ENCODE peak calls at places on chromosomes 16 and 17, in six cellular contexts. N is RWPE1, X is sigmoid colon, V is GM20000, Q is fibroblast of mammary gland, K is Calu3. I is an unnamed sample.
A peak's percentile ranks its signal among the peaks of the same experiment; 100 is the strongest.

GRCh38 chr17:29369831-29370735 is 20.1 kb upstream of the TAOK1 start:
- DNase-seq in X (peak; percentile 78), K (peak; percentile 55), N (peak; percentile 74), Q (peak; percentile 84), V (peak; percentile 68), I (no peak)

GRCh38 chr16:68074850-68075249 is 10.3 kb upstream of the NFATC3 start:
- DNase-seq in V (peak; percentile 76), Q (no peak), X (no peak), K (no peak), N (no peak), I (no peak)

GRCh38 chr17:17236295-17237025 is 508 bp downstream of the FLCN start:
- DNase-seq in Q (peak; percentile 49), X (no peak), V (no peak), K (no peak), N (peak; percentile 41), I (no peak)

GRCh38 chr17:21376835-21377690 is 906 bp downstream of the KCNJ12 start:
- DNase-seq in Q (peak; percentile 24), X (no peak), N (peak; percentile 39), V (no peak), K (peak; percentile 5), I (no peak)

GRCh38 chr17:57584050-57584551 is 161.0 kb downstream of the CCDC182 start:
- DNase-seq in Q (peak; percentile 56), K (no peak), X (no peak), V (no peak), N (no peak), I (no peak)

GRCh38 chr16:67982011-67982696 is 1.9 kb upstream of the DPEP3 start:
- DNase-seq in V (no peak), K (no peak), X (no peak), N (no peak), Q (no peak), I (no peak)

GRCh38 chr16:27677300-27677699 is 127.4 kb downstream of the KATNIP start:
- DNase-seq in X (no peak), Q (no peak), N (no peak), V (no peak), K (no peak), I (no peak)

GRCh38 chr17:74903671-74904070 is 10.2 kb upstream of the FADS6 start:
- DNase-seq in K (no peak), Q (no peak), N (no peak), X (no peak), V (no peak), I (no peak)

GRCh38 chr17:17386143-17386800 is 83.1 kb downstream of the NT5M start:
- DNase-seq in N (no peak), K (no peak), X (no peak), Q (no peak), V (no peak), I (no peak)

GRCh38 chr16:75044800-75045361 is 46.1 kb downstream of the ZNRF1 start:
- DNase-seq in N (no peak), V (no peak), K (no peak), X (peak; percentile 77), Q (peak; percentile 31), I (peak; percentile 76)

GRCh38 chr16:84955427-84955826 is 55.9 kb downstream of the ZDHHC7 start:
- DNase-seq in N (no peak), Q (no peak), V (no peak), X (no peak), K (peak; percentile 22), I (no peak)

DNA sequence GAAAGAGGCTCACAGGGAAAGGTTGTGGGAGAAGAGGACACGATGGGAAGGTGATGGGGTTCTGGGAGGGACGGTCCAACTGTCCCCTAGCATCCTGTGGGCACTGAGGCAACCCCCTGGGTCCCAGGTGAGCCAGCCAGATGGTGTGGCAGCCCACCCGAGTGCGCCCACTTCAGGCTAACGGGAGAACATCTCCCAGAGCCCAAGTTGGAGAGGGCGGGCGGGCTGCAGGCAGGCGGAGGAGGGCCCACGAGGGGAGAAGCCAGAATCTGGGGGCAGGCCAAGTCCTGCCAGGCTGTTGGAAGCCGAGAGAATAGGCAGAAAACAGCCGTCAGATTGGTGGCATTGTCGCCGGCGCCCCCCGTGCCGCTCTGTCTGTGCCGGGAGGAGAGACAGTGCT is 13.8 kb upstream of the ABCC3 start:
- DNase-seq in X (no peak), V (no peak), N (no peak), Q (no peak), K (no peak), I (no peak)
- TF ChIP-seq CTCF in X (no peak), V (no peak), N (no peak), Q (peak; percentile 1), K (peak; percentile 13), I (no peak)

GRCh38 chr17:33239702-33240101 is 53.4 kb downstream of the ASIC2 start:
- DNase-seq in Q (no peak), N (no peak), X (no peak), K (no peak), V (no peak), I (no peak)
- TF ChIP-seq CTCF in Q (no peak), N (no peak), X (no peak), K (no peak), V (no peak), I (no peak)

GRCh38 chr16:55651841-55652824 is 3.7 kb upstream of the SLC6A2 start:
- DNase-seq in V (no peak), X (no peak), N (no peak), K (no peak), Q (no peak), I (no peak)

GRCh38 chr16:55645986-55646385 is 9.8 kb upstream of the SLC6A2 start:
- DNase-seq in V (no peak), K (no peak), N (no peak), X (no peak), Q (no peak), I (no peak)

GRCh38 chr16:55643161-55643970 is 12.4 kb upstream of the SLC6A2 start:
- DNase-seq in K (no peak), Q (peak; percentile 10), N (no peak), X (no peak), V (no peak), I (no peak)

GRCh38 chr16:55647343-55647742 is 8.4 kb upstream of the SLC6A2 start:
- DNase-seq in K (no peak), X (no peak), Q (no peak), V (no peak), N (no peak), I (no peak)

GRCh38 chr16:55647798-55648197 is 8.0 kb upstream of the SLC6A2 start:
- DNase-seq in Q (no peak), V (no peak), X (no peak), N (no peak), K (no peak), I (no peak)
- TF ChIP-seq CTCF in Q (no peak), V (no peak), X (no peak), N (no peak), K (no peak), I (no peak)

DNA sequence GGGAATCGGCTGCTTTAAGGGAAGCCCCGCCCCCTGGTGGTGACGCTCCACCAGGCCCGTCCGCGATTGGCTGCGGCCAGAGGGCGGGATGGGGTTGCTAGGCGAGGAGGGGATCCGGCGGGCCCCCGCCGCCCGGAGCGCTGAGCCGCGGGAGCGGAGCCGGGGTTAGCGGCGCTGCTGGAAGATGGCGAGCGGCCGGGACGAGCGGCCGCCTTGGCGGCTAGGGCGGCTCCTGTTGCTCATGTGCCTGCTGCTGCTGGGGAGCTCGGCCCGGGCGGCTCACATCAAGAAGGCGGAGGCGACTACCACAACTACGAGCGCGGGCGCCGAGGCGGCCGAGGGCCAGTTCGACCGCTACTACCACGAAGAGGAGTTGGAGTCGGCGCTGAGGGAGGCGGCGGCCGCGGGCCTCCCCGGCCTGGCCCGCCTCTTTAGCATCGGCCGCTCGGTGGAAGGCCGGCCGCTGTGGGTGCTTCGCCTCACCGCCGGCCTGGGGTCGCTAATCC is at the start of gene CPD:
- DNase-seq in V (peak; percentile 98), N (peak; percentile 98), Q (peak; percentile 92), K (peak; percentile 98), X (peak; percentile 98), I (peak; percentile 97)
- TF ChIP-seq CTCF in V (no peak), N (no peak), Q (no peak), K (no peak), X (no peak), I (no peak)